ENCODE peak calls at places on chromosomes 13 and 19, in nine cellular contexts. Z is upper lobe of left lung; M is Peyer's patch; C is non-pigmented ciliary epithelial cell; J is AG08395; A is activated naive CD8-positive, alpha-beta T cell treated with anti-CD3 and anti-CD28 coated beads, Interleukin-2, amount 50 U/mL, for 24 hours; Y is T-helper 9 cell; W is fibroblast of villous mesenchyme; Q is EL. X is an unnamed sample.

GRCh38 chr13:83709751-83710515 is 172.3 kb downstream of the SLITRK1 start:
- DNase-seq in M (no peak), C (no peak), Y (no peak), Q (no peak), W (no peak), A (no peak), J (no peak), Z (no peak), X (no peak)

GRCh38 chr13:42334329-42334706 is 62.4 kb downstream of the AKAP11 start:
- DNase-seq in J (no peak), Y (no peak), C (no peak), M (no peak), A (no peak), W (no peak), Z (no peak), Q (no peak), X (no peak)

GRCh38 chr19:11479090-11479469 is 1.8 kb downstream of the ELAVL3 start:
- DNase-seq in Z (no peak), Y (no peak), Q (no peak), W (no peak), J (no peak), C (no peak), M (no peak), A (no peak), X (no peak)

GRCh38 chr19:53595510-53595867 is 36.3 kb upstream of the DPRX start:
- DNase-seq in J (no peak), M (no peak), Q (no peak), C (no peak), A (no peak), W (no peak), Z (no peak), Y (no peak), X (no peak)

GRCh38 chr13:99657848-99658265 is 156.6 kb downstream of the TM9SF2 start:
- DNase-seq in M (peak; percentile 53), J (peak; percentile 29), A (peak; percentile 27), Q (no peak), Y (peak; percentile 21), C (no peak), W (peak; percentile 17), Z (peak; percentile 37), X (peak; percentile 30)

GRCh38 chr13:113656015-113656588 is 1.9 kb downstream of the ATP4B start:
- DNase-seq in M (peak; percentile 40), Y (no peak), J (no peak), Q (no peak), A (no peak), C (no peak), Z (peak; percentile 16), W (no peak), X (no peak)

GRCh38 chr13:20415694-20416107 is 110.0 kb downstream of the CRYL1 start:
- DNase-seq in J (no peak), M (no peak), Z (peak; percentile 14), Y (no peak), A (no peak), W (no peak), Q (no peak), C (no peak), X (no peak)

GRCh38 chr19:42199440-42200115 is 17.9 kb downstream of the DEDD2 start:
- DNase-seq in A (peak; percentile 74), W (no peak), C (no peak), Z (peak; percentile 81), J (no peak), Y (peak; percentile 36), M (peak; percentile 77), Q (no peak), X (peak; percentile 62)

GRCh38 chr19:39820696-39821095 is 13.3 kb downstream of the DYRK1B start:
- DNase-seq in A (no peak), Q (no peak), Z (no peak), M (no peak), W (no peak), C (no peak), Y (no peak), J (no peak), X (no peak)

GRCh38 chr13:103965506-103966243 is 899.5 kb upstream of the SLC10A2 start:
- DNase-seq in J (no peak), W (peak; percentile 2), C (no peak), M (no peak), A (no peak), Z (no peak), Y (no peak), Q (no peak), X (no peak)